ENCODE peak calls at places on chromosomes 1 and 21, in eight cellular contexts. One of them, this sample, is unnamed.

GRCh38 chr1:153343811-153344717 is 4.6 kb downstream of the PGLYRP4 start:
- DNase-seq in retina: no peak
- DNase-seq in kidney epithelial cell: no peak
- DNase-seq in sigmoid colon: no peak
- DNase-seq in NCI-H524: no peak
- DNase-seq in thoracic aorta: no peak
- DNase-seq in stimulated activated CD4-positive, alpha-beta T cell treated with anti-CD3 and anti-CD28 coated beads, TNF-alpha, amount 100 ng/mL, for 48 hours: no peak
- DNase-seq in fibroblast of pulmonary artery: no peak
- DNase-seq in this sample: no peak

GRCh38 chr1:218811497-218811896 is 362.2 kb upstream of the LYPLAL1 start:
- DNase-seq in retina: no peak
- DNase-seq in kidney epithelial cell: no peak
- DNase-seq in sigmoid colon: no peak
- DNase-seq in NCI-H524: no peak
- DNase-seq in thoracic aorta: no peak
- DNase-seq in stimulated activated CD4-positive, alpha-beta T cell treated with anti-CD3 and anti-CD28 coated beads, TNF-alpha, amount 100 ng/mL, for 48 hours: no peak
- DNase-seq in fibroblast of pulmonary artery: peak; percentile 52
- DNase-seq in this sample: peak; percentile 72

GRCh38 chr1:158814970-158815369 is 16.2 kb upstream of the MNDA start:
- DNase-seq in retina: no peak
- DNase-seq in kidney epithelial cell: no peak
- DNase-seq in sigmoid colon: no peak
- DNase-seq in NCI-H524: no peak
- DNase-seq in thoracic aorta: no peak
- DNase-seq in stimulated activated CD4-positive, alpha-beta T cell treated with anti-CD3 and anti-CD28 coated beads, TNF-alpha, amount 100 ng/mL, for 48 hours: no peak
- DNase-seq in fibroblast of pulmonary artery: no peak
- DNase-seq in this sample: no peak

GRCh38 chr1:198656500-198656932 is 17.7 kb downstream of the PTPRC start:
- DNase-seq in retina: no peak
- DNase-seq in kidney epithelial cell: no peak
- DNase-seq in sigmoid colon: peak; percentile 67
- DNase-seq in NCI-H524: no peak
- DNase-seq in thoracic aorta: no peak
- DNase-seq in stimulated activated CD4-positive, alpha-beta T cell treated with anti-CD3 and anti-CD28 coated beads, TNF-alpha, amount 100 ng/mL, for 48 hours: peak; percentile 65
- DNase-seq in fibroblast of pulmonary artery: peak; percentile 24
- DNase-seq in this sample: no peak

GRCh38 chr1:5992814-5993552 is 758 bp upstream of the NPHP4 start:
- DNase-seq in retina: no peak
- DNase-seq in kidney epithelial cell: no peak
- DNase-seq in sigmoid colon: no peak
- DNase-seq in NCI-H524: peak; percentile 46
- DNase-seq in thoracic aorta: no peak
- DNase-seq in stimulated activated CD4-positive, alpha-beta T cell treated with anti-CD3 and anti-CD28 coated beads, TNF-alpha, amount 100 ng/mL, for 48 hours: no peak
- DNase-seq in fibroblast of pulmonary artery: no peak
- DNase-seq in this sample: no peak

GRCh38 chr1:156420209-156421061 is 51.4 kb downstream of the RHBG start:
- DNase-seq in retina: no peak
- DNase-seq in kidney epithelial cell: no peak
- DNase-seq in sigmoid colon: no peak
- DNase-seq in NCI-H524: no peak
- DNase-seq in thoracic aorta: no peak
- DNase-seq in stimulated activated CD4-positive, alpha-beta T cell treated with anti-CD3 and anti-CD28 coated beads, TNF-alpha, amount 100 ng/mL, for 48 hours: no peak
- DNase-seq in fibroblast of pulmonary artery: no peak
- DNase-seq in this sample: no peak

GRCh38 chr1:66375125-66375524 is 158.8 kb upstream of the SGIP1 start:
- DNase-seq in retina: no peak
- DNase-seq in kidney epithelial cell: no peak
- DNase-seq in sigmoid colon: no peak
- DNase-seq in NCI-H524: no peak
- DNase-seq in thoracic aorta: no peak
- DNase-seq in stimulated activated CD4-positive, alpha-beta T cell treated with anti-CD3 and anti-CD28 coated beads, TNF-alpha, amount 100 ng/mL, for 48 hours: no peak
- DNase-seq in fibroblast of pulmonary artery: no peak
- DNase-seq in this sample: no peak

GRCh38 chr1:27004471-27005165 is 8.0 kb downstream of the TENT5B start:
- DNase-seq in retina: no peak
- DNase-seq in kidney epithelial cell: no peak
- DNase-seq in sigmoid colon: peak; percentile 85
- DNase-seq in NCI-H524: peak; percentile 51
- DNase-seq in thoracic aorta: no peak
- DNase-seq in stimulated activated CD4-positive, alpha-beta T cell treated with anti-CD3 and anti-CD28 coated beads, TNF-alpha, amount 100 ng/mL, for 48 hours: no peak
- DNase-seq in fibroblast of pulmonary artery: no peak
- DNase-seq in this sample: peak; percentile 77

GRCh38 chr1:225921734-225922709 is 2.0 kb downstream of the PYCR2 start:
- DNase-seq in retina: no peak
- DNase-seq in kidney epithelial cell: no peak
- DNase-seq in sigmoid colon: no peak
- DNase-seq in NCI-H524: no peak
- DNase-seq in thoracic aorta: no peak
- DNase-seq in stimulated activated CD4-positive, alpha-beta T cell treated with anti-CD3 and anti-CD28 coated beads, TNF-alpha, amount 100 ng/mL, for 48 hours: no peak
- DNase-seq in fibroblast of pulmonary artery: no peak
- DNase-seq in this sample: no peak

GRCh38 chr1:17617787-17618557 is 78.5 kb downstream of the ARHGEF10L start:
- DNase-seq in retina: no peak
- DNase-seq in kidney epithelial cell: no peak
- DNase-seq in sigmoid colon: peak; percentile 86
- DNase-seq in NCI-H524: no peak
- DNase-seq in thoracic aorta: peak; percentile 71
- DNase-seq in stimulated activated CD4-positive, alpha-beta T cell treated with anti-CD3 and anti-CD28 coated beads, TNF-alpha, amount 100 ng/mL, for 48 hours: no peak
- DNase-seq in fibroblast of pulmonary artery: peak; percentile 12
- DNase-seq in this sample: peak; percentile 61

GRCh38 chr1:85998105-85998504 is 158.5 kb downstream of the COL24A1 start:
- DNase-seq in retina: no peak
- DNase-seq in kidney epithelial cell: no peak
- DNase-seq in sigmoid colon: no peak
- DNase-seq in NCI-H524: no peak
- DNase-seq in thoracic aorta: no peak
- DNase-seq in stimulated activated CD4-positive, alpha-beta T cell treated with anti-CD3 and anti-CD28 coated beads, TNF-alpha, amount 100 ng/mL, for 48 hours: no peak
- DNase-seq in fibroblast of pulmonary artery: no peak
- DNase-seq in this sample: peak; percentile 25

GRCh38 chr1:246609632-246610031 is 43.4 kb downstream of the CNST start:
- DNase-seq in retina: no peak
- DNase-seq in kidney epithelial cell: no peak
- DNase-seq in sigmoid colon: no peak
- DNase-seq in NCI-H524: no peak
- DNase-seq in thoracic aorta: no peak
- DNase-seq in stimulated activated CD4-positive, alpha-beta T cell treated with anti-CD3 and anti-CD28 coated beads, TNF-alpha, amount 100 ng/mL, for 48 hours: no peak
- DNase-seq in fibroblast of pulmonary artery: peak; percentile 17
- DNase-seq in this sample: no peak

GRCh38 chr1:46494910-46495309 is 5.3 kb downstream of the DMBX1 start:
- DNase-seq in retina: no peak
- DNase-seq in kidney epithelial cell: no peak
- DNase-seq in sigmoid colon: no peak
- DNase-seq in NCI-H524: no peak
- DNase-seq in thoracic aorta: no peak
- DNase-seq in stimulated activated CD4-positive, alpha-beta T cell treated with anti-CD3 and anti-CD28 coated beads, TNF-alpha, amount 100 ng/mL, for 48 hours: no peak
- DNase-seq in fibroblast of pulmonary artery: no peak
- DNase-seq in this sample: no peak

GRCh38 chr1:40802078-40803075 is 18.8 kb downstream of the KCNQ4 start:
- DNase-seq in retina: peak; percentile 76
- DNase-seq in kidney epithelial cell: peak; percentile 35
- DNase-seq in sigmoid colon: peak; percentile 95
- DNase-seq in NCI-H524: no peak
- DNase-seq in thoracic aorta: peak; percentile 46
- DNase-seq in stimulated activated CD4-positive, alpha-beta T cell treated with anti-CD3 and anti-CD28 coated beads, TNF-alpha, amount 100 ng/mL, for 48 hours: peak; percentile 74
- DNase-seq in fibroblast of pulmonary artery: peak; percentile 64
- DNase-seq in this sample: peak; percentile 55

GRCh38 chr1:155645648-155646047 is 35.6 kb downstream of the MSTO1 start:
- DNase-seq in retina: no peak
- DNase-seq in kidney epithelial cell: no peak
- DNase-seq in sigmoid colon: no peak
- DNase-seq in NCI-H524: no peak
- DNase-seq in thoracic aorta: no peak
- DNase-seq in stimulated activated CD4-positive, alpha-beta T cell treated with anti-CD3 and anti-CD28 coated beads, TNF-alpha, amount 100 ng/mL, for 48 hours: no peak
- DNase-seq in fibroblast of pulmonary artery: peak; percentile 49
- DNase-seq in this sample: peak; percentile 62

GRCh38 chr1:168653567-168653966 is 75.4 kb downstream of the DPT start:
- DNase-seq in retina: no peak
- DNase-seq in kidney epithelial cell: no peak
- DNase-seq in sigmoid colon: no peak
- DNase-seq in NCI-H524: no peak
- DNase-seq in thoracic aorta: no peak
- DNase-seq in stimulated activated CD4-positive, alpha-beta T cell treated with anti-CD3 and anti-CD28 coated beads, TNF-alpha, amount 100 ng/mL, for 48 hours: no peak
- DNase-seq in fibroblast of pulmonary artery: no peak
- DNase-seq in this sample: peak; percentile 59

GRCh38 chr1:180966310-180966709 is 53.6 kb downstream of the KIAA1614 start:
- DNase-seq in retina: no peak
- DNase-seq in kidney epithelial cell: no peak
- DNase-seq in sigmoid colon: no peak
- DNase-seq in NCI-H524: no peak
- DNase-seq in thoracic aorta: no peak
- DNase-seq in stimulated activated CD4-positive, alpha-beta T cell treated with anti-CD3 and anti-CD28 coated beads, TNF-alpha, amount 100 ng/mL, for 48 hours: no peak
- DNase-seq in fibroblast of pulmonary artery: no peak
- DNase-seq in this sample: no peak

GRCh38 chr1:170310931-170311330 is 165.2 kb downstream of the NTMT2 start:
- DNase-seq in retina: no peak
- DNase-seq in kidney epithelial cell: no peak
- DNase-seq in sigmoid colon: no peak
- DNase-seq in NCI-H524: no peak
- DNase-seq in thoracic aorta: no peak
- DNase-seq in stimulated activated CD4-positive, alpha-beta T cell treated with anti-CD3 and anti-CD28 coated beads, TNF-alpha, amount 100 ng/mL, for 48 hours: no peak
- DNase-seq in fibroblast of pulmonary artery: no peak
- DNase-seq in this sample: peak; percentile 79

GRCh38 chr1:152906023-152906565 is 2.3 kb upstream of the IVL start:
- DNase-seq in retina: no peak
- DNase-seq in kidney epithelial cell: peak; percentile 64
- DNase-seq in sigmoid colon: no peak
- DNase-seq in NCI-H524: no peak
- DNase-seq in thoracic aorta: no peak
- DNase-seq in stimulated activated CD4-positive, alpha-beta T cell treated with anti-CD3 and anti-CD28 coated beads, TNF-alpha, amount 100 ng/mL, for 48 hours: no peak
- DNase-seq in fibroblast of pulmonary artery: no peak
- DNase-seq in this sample: peak; percentile 78

GRCh38 chr1:23422313-23422877 is 2.2 kb downstream of the TCEA3 start:
- DNase-seq in retina: peak; percentile 12
- DNase-seq in kidney epithelial cell: no peak
- DNase-seq in sigmoid colon: peak; percentile 90
- DNase-seq in NCI-H524: no peak
- DNase-seq in thoracic aorta: peak; percentile 41
- DNase-seq in stimulated activated CD4-positive, alpha-beta T cell treated with anti-CD3 and anti-CD28 coated beads, TNF-alpha, amount 100 ng/mL, for 48 hours: peak; percentile 6
- DNase-seq in fibroblast of pulmonary artery: peak; percentile 82
- DNase-seq in this sample: peak; percentile 78

GRCh38 chr1:169692766-169693460 is 18.5 kb downstream of the SELL start:
- DNase-seq in retina: no peak
- DNase-seq in kidney epithelial cell: no peak
- DNase-seq in sigmoid colon: no peak
- DNase-seq in NCI-H524: no peak
- DNase-seq in thoracic aorta: no peak
- DNase-seq in stimulated activated CD4-positive, alpha-beta T cell treated with anti-CD3 and anti-CD28 coated beads, TNF-alpha, amount 100 ng/mL, for 48 hours: no peak
- DNase-seq in fibroblast of pulmonary artery: no peak
- DNase-seq in this sample: no peak

GRCh38 chr1:116763787-116764465 is 9.7 kb downstream of the CD2 start:
- DNase-seq in retina: no peak
- DNase-seq in kidney epithelial cell: no peak
- DNase-seq in sigmoid colon: no peak
- DNase-seq in NCI-H524: no peak
- DNase-seq in thoracic aorta: no peak
- DNase-seq in stimulated activated CD4-positive, alpha-beta T cell treated with anti-CD3 and anti-CD28 coated beads, TNF-alpha, amount 100 ng/mL, for 48 hours: peak; percentile 69
- DNase-seq in fibroblast of pulmonary artery: peak; percentile 22
- DNase-seq in this sample: peak; percentile 30

GRCh38 chr1:67429011-67429527 is 1.1 kb downstream of the SERBP1 start:
- DNase-seq in retina: no peak
- DNase-seq in kidney epithelial cell: no peak
- DNase-seq in sigmoid colon: no peak
- DNase-seq in NCI-H524: peak; percentile 8
- DNase-seq in thoracic aorta: no peak
- DNase-seq in stimulated activated CD4-positive, alpha-beta T cell treated with anti-CD3 and anti-CD28 coated beads, TNF-alpha, amount 100 ng/mL, for 48 hours: peak; percentile 37
- DNase-seq in fibroblast of pulmonary artery: peak; percentile 24
- DNase-seq in this sample: peak; percentile 25

GRCh38 chr1:77068013-77068412 is 151.2 kb downstream of the PIGK start:
- DNase-seq in retina: no peak
- DNase-seq in kidney epithelial cell: no peak
- DNase-seq in sigmoid colon: no peak
- DNase-seq in NCI-H524: no peak
- DNase-seq in thoracic aorta: no peak
- DNase-seq in stimulated activated CD4-positive, alpha-beta T cell treated with anti-CD3 and anti-CD28 coated beads, TNF-alpha, amount 100 ng/mL, for 48 hours: no peak
- DNase-seq in fibroblast of pulmonary artery: no peak
- DNase-seq in this sample: no peak

GRCh38 chr1:226672217-226672838 is 66.8 kb downstream of the ITPKB start:
- DNase-seq in retina: no peak
- DNase-seq in kidney epithelial cell: no peak
- DNase-seq in sigmoid colon: peak; percentile 46
- DNase-seq in NCI-H524: no peak
- DNase-seq in thoracic aorta: no peak
- DNase-seq in stimulated activated CD4-positive, alpha-beta T cell treated with anti-CD3 and anti-CD28 coated beads, TNF-alpha, amount 100 ng/mL, for 48 hours: no peak
- DNase-seq in fibroblast of pulmonary artery: no peak
- DNase-seq in this sample: no peak

GRCh38 chr1:234776256-234776874 is 166.4 kb upstream of the IRF2BP2 start:
- DNase-seq in retina: no peak
- DNase-seq in kidney epithelial cell: no peak
- DNase-seq in sigmoid colon: peak; percentile 72
- DNase-seq in NCI-H524: no peak
- DNase-seq in thoracic aorta: no peak
- DNase-seq in stimulated activated CD4-positive, alpha-beta T cell treated with anti-CD3 and anti-CD28 coated beads, TNF-alpha, amount 100 ng/mL, for 48 hours: no peak
- DNase-seq in fibroblast of pulmonary artery: no peak
- DNase-seq in this sample: no peak

GRCh38 chr1:42750041-42750440 is 10.0 kb upstream of the CLDN19 start:
- DNase-seq in retina: no peak
- DNase-seq in kidney epithelial cell: no peak
- DNase-seq in sigmoid colon: no peak
- DNase-seq in NCI-H524: no peak
- DNase-seq in thoracic aorta: no peak
- DNase-seq in stimulated activated CD4-positive, alpha-beta T cell treated with anti-CD3 and anti-CD28 coated beads, TNF-alpha, amount 100 ng/mL, for 48 hours: no peak
- DNase-seq in fibroblast of pulmonary artery: no peak
- DNase-seq in this sample: no peak

GRCh38 chr1:54716299-54717047 is 812 bp downstream of the TTC4 start:
- DNase-seq in retina: no peak
- DNase-seq in kidney epithelial cell: peak; percentile 5
- DNase-seq in sigmoid colon: no peak
- DNase-seq in NCI-H524: no peak
- DNase-seq in thoracic aorta: no peak
- DNase-seq in stimulated activated CD4-positive, alpha-beta T cell treated with anti-CD3 and anti-CD28 coated beads, TNF-alpha, amount 100 ng/mL, for 48 hours: peak; percentile 3
- DNase-seq in fibroblast of pulmonary artery: peak; percentile 43
- DNase-seq in this sample: peak; percentile 86

GRCh38 chr21:25254491-25255174 is 352.6 kb downstream of the MRPL39 start:
- DNase-seq in retina: peak; percentile 76
- DNase-seq in kidney epithelial cell: no peak
- DNase-seq in sigmoid colon: no peak
- DNase-seq in NCI-H524: no peak
- DNase-seq in thoracic aorta: no peak
- DNase-seq in stimulated activated CD4-positive, alpha-beta T cell treated with anti-CD3 and anti-CD28 coated beads, TNF-alpha, amount 100 ng/mL, for 48 hours: no peak
- DNase-seq in fibroblast of pulmonary artery: no peak
- DNase-seq in this sample: no peak

GRCh38 chr1:21939650-21940374 is 2.7 kb upstream of the HSPG2 start:
- DNase-seq in retina: no peak
- DNase-seq in kidney epithelial cell: peak; percentile 91
- DNase-seq in sigmoid colon: peak; percentile 96
- DNase-seq in NCI-H524: no peak
- DNase-seq in thoracic aorta: peak; percentile 76
- DNase-seq in stimulated activated CD4-positive, alpha-beta T cell treated with anti-CD3 and anti-CD28 coated beads, TNF-alpha, amount 100 ng/mL, for 48 hours: no peak
- DNase-seq in fibroblast of pulmonary artery: peak; percentile 97
- DNase-seq in this sample: peak; percentile 97

GRCh38 chr21:39763282-39763970 is 18.4 kb downstream of the IGSF5 start:
- DNase-seq in retina: peak; percentile 74
- DNase-seq in kidney epithelial cell: no peak
- DNase-seq in sigmoid colon: no peak
- DNase-seq in NCI-H524: no peak
- DNase-seq in thoracic aorta: no peak
- DNase-seq in stimulated activated CD4-positive, alpha-beta T cell treated with anti-CD3 and anti-CD28 coated beads, TNF-alpha, amount 100 ng/mL, for 48 hours: no peak
- DNase-seq in fibroblast of pulmonary artery: no peak
- DNase-seq in this sample: no peak

GRCh38 chr1:51294566-51295184 is 35.7 kb downstream of the TTC39A start:
- DNase-seq in retina: no peak
- DNase-seq in kidney epithelial cell: no peak
- DNase-seq in sigmoid colon: no peak
- DNase-seq in NCI-H524: no peak
- DNase-seq in thoracic aorta: no peak
- DNase-seq in stimulated activated CD4-positive, alpha-beta T cell treated with anti-CD3 and anti-CD28 coated beads, TNF-alpha, amount 100 ng/mL, for 48 hours: no peak
- DNase-seq in fibroblast of pulmonary artery: no peak
- DNase-seq in this sample: no peak

GRCh38 chr21:42829954-42830353 is 49.4 kb downstream of the WDR4 start:
- DNase-seq in retina: no peak
- DNase-seq in kidney epithelial cell: no peak
- DNase-seq in sigmoid colon: no peak
- DNase-seq in NCI-H524: no peak
- DNase-seq in thoracic aorta: no peak
- DNase-seq in stimulated activated CD4-positive, alpha-beta T cell treated with anti-CD3 and anti-CD28 coated beads, TNF-alpha, amount 100 ng/mL, for 48 hours: no peak
- DNase-seq in fibroblast of pulmonary artery: no peak
- DNase-seq in this sample: no peak

GRCh38 chr1:95169544-95169943 is 52.4 kb downstream of the TLCD4 start:
- DNase-seq in retina: no peak
- DNase-seq in kidney epithelial cell: peak; percentile 73
- DNase-seq in sigmoid colon: no peak
- DNase-seq in NCI-H524: no peak
- DNase-seq in thoracic aorta: no peak
- DNase-seq in stimulated activated CD4-positive, alpha-beta T cell treated with anti-CD3 and anti-CD28 coated beads, TNF-alpha, amount 100 ng/mL, for 48 hours: no peak
- DNase-seq in fibroblast of pulmonary artery: no peak
- DNase-seq in this sample: no peak

This sample was measured in fibroblast of mammary gland.